ENCODE peak calls at places on chromosome 5, in seven cellular contexts. Z is cardiac muscle cell; O is tibial artery; T is upper lobe of right lung; M is esophagus squamous epithelium; U is CD8-positive, alpha-beta T cell; Q is left ventricle myocardium inferior. B is an unnamed sample.

GRCh38 chr5:1153428-1153827 is 41.6 kb upstream of the SLC12A7 start:
- DNase-seq in Q (no peak), Z (no peak), O (no peak), T (no peak), M (no peak), U (peak), B (no peak)

GRCh38 chr5:127184841-127185240 is 105.8 kb upstream of the MEGF10 start:
- DNase-seq in O (no peak), U (no peak), M (no peak), T (no peak), Q (no peak), Z (peak), B (no peak)

GRCh38 chr5:172713113-172713808 is 57.7 kb downstream of the DUSP1 start:
- DNase-seq in T (peak), U (peak), Q (peak), M (no peak), O (no peak), Z (peak), B (peak)

GRCh38 chr5:3180610-3181009 is 415.0 kb upstream of the IRX1 start:
- DNase-seq in M (no peak), O (no peak), U (no peak), T (no peak), Q (no peak), Z (no peak), B (no peak)

GRCh38 chr5:52777186-52777585 is 10.5 kb upstream of the ITGA1 start:
- DNase-seq in T (no peak), U (no peak), M (no peak), O (no peak), Z (no peak), Q (no peak), B (no peak)

GRCh38 chr5:35218981-35219380 is 11.3 kb downstream of the PRLR start:
- DNase-seq in Z (no peak), Q (no peak), U (no peak), T (no peak), M (no peak), O (no peak), B (no peak)

GRCh38 chr5:62354028-62354874 is 48.2 kb downstream of the KIF2A start:
- DNase-seq in U (peak), Z (peak), O (no peak), M (no peak), T (no peak), Q (no peak), B (no peak)

GRCh38 chr5:175468892-175469291 is 9.5 kb upstream of the SFXN1 start:
- DNase-seq in O (no peak), Z (no peak), M (no peak), Q (no peak), T (no peak), U (no peak), B (no peak)

GRCh38 chr5:17090839-17091238 is 126.6 kb upstream of the BASP1 start:
- DNase-seq in Q (no peak), Z (no peak), T (no peak), M (no peak), O (no peak), U (no peak), B (no peak)

GRCh38 chr5:91339053-91339710 is 43.9 kb downstream of the ARRDC3 start:
- DNase-seq in O (no peak), T (no peak), U (no peak), Q (no peak), Z (peak), M (no peak), B (no peak)

GRCh38 chr5:13816126-13816525 is 128.4 kb downstream of the DNAH5 start:
- DNase-seq in Z (no peak), Q (no peak), M (no peak), O (no peak), T (no peak), U (no peak), B (no peak)

GRCh38 chr5:150778517-150779396 is at the start of gene SMIM3:
- DNase-seq in Q (peak), O (peak), T (peak), Z (peak), M (no peak), U (peak), B (peak)

GRCh38 chr5:15737882-15738677 is 238.1 kb downstream of the FBXL7 start:
- DNase-seq in Q (no peak), T (no peak), U (no peak), M (no peak), Z (peak), O (no peak), B (no peak)

GRCh38 chr5:155293605-155294178 is 280.1 kb downstream of the KIF4B start:
- DNase-seq in O (no peak), Z (no peak), T (no peak), M (no peak), Q (no peak), U (no peak), B (no peak)

GRCh38 chr5:92364986-92365550 is 982.0 kb upstream of the ARRDC3 start:
- DNase-seq in M (no peak), Q (no peak), Z (peak), U (no peak), T (no peak), O (no peak), B (peak)

GRCh38 chr5:143261748-143262392 is 141.6 kb downstream of the NR3C1 start:
- DNase-seq in U (no peak), Z (peak), Q (no peak), O (no peak), M (no peak), T (no peak), B (no peak)

GRCh38 chr5:38641003-38641402 is 84.6 kb upstream of the LIFR start:
- DNase-seq in Q (no peak), M (no peak), O (no peak), U (no peak), Z (peak), T (no peak), B (no peak)

GRCh38 chr5:9401786-9402472 is 143.9 kb downstream of the SEMA5A start:
- DNase-seq in U (no peak), T (no peak), Q (no peak), Z (peak), M (no peak), O (no peak), B (no peak)

GRCh38 chr5:57298985-57299491 is 125.2 kb downstream of the GPBP1 start:
- DNase-seq in M (no peak), U (peak), Q (no peak), Z (peak), O (no peak), T (no peak), B (no peak)

GRCh38 chr5:62431735-62432617 is 19.4 kb downstream of the IPO11 start:
- DNase-seq in Z (peak), O (peak), Q (no peak), U (no peak), M (no peak), T (no peak), B (no peak)

GRCh38 chr5:86880344-86880743 is 262.6 kb downstream of the COX7C start:
- DNase-seq in M (no peak), O (no peak), Z (no peak), Q (no peak), T (no peak), U (no peak), B (no peak)

GRCh38 chr5:120697147-120697546 is 233.0 kb downstream of the PRR16 start:
- DNase-seq in U (no peak), Z (no peak), M (no peak), O (no peak), T (no peak), Q (no peak), B (no peak)

GRCh38 chr5:93681432-93681831 is 60.0 kb downstream of the POU5F2 start:
- DNase-seq in O (no peak), Z (no peak), M (no peak), Q (no peak), T (no peak), U (no peak), B (no peak)

GRCh38 chr5:179377421-179378115 is 32.3 kb upstream of the ADAMTS2 start:
- DNase-seq in Q (no peak), U (no peak), Z (no peak), O (no peak), M (no peak), T (no peak), B (no peak)

GRCh38 chr5:12272389-12272788 is 368.1 kb upstream of the CTNND2 start:
- DNase-seq in T (no peak), Z (no peak), Q (no peak), M (no peak), O (no peak), U (no peak), B (no peak)

GRCh38 chr5:179549973-179550510 is 312 bp upstream of the RUFY1 start:
- DNase-seq in T (no peak), U (no peak), M (peak), Z (no peak), O (peak), Q (no peak), B (peak)

GRCh38 chr5:132376694-132377641 is 7.5 kb downstream of the SLC22A5 start:
- DNase-seq in Z (no peak), M (no peak), Q (no peak), O (no peak), U (no peak), T (no peak), B (peak)

GRCh38 chr5:76084496-76085285 is 1.5 kb downstream of the SV2C start:
- DNase-seq in O (no peak), Z (peak), U (peak), T (peak), M (no peak), Q (no peak), B (no peak)

GRCh38 chr5:108339220-108339619 is 42.7 kb downstream of the FBXL17 start:
- DNase-seq in M (no peak), Q (no peak), T (no peak), U (no peak), Z (peak), O (no peak), B (no peak)

GRCh38 chr5:181142054-181142453 is 5.3 kb upstream of the OR2V2 start:
- DNase-seq in T (no peak), O (no peak), U (no peak), M (no peak), Q (no peak), Z (no peak), B (no peak)

GRCh38 chr5:148805323-148806290 is 20.8 kb upstream of the ADRB2 start:
- DNase-seq in M (no peak), U (no peak), T (no peak), O (no peak), Z (no peak), Q (peak), B (no peak)

DNA sequence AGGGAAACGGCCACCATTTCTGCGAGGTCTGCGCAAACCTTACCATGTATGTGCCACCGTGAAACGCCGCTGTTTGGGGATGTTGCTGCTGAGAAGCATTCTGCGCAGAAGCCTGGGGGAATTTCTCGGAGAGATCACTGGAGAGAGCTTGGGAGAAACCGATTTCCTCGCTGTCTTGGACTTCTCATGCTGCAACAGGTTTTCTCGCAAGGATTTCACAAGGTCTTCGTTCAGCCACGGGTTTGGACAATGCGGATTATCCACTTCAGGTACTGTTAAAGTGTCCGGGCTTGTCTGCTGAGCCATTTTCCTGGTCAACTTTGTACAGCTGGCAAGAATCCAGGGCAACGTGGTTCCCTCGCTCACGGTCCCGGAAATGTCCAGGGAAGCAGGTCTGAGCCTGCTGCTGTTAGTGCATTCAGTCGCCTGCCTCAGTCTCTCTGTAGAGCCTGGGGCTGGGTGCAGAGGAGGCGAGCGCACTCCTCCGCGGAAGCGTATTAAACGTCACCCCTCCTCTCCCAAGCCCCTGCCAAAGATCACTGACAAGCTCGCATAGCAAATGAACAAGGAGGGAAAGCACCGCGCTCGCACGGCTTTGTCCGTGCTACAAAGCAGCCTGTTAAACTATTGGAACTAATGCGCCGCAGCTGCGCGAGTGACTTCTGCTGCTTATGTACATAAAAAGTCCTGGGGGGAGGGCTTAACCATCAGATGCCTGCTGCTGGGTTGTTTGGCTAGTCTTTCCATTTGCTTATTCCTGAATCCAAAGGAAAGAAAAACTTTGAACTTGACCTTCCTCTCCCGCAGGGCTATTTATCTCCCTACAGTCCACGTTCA is 125.1 kb downstream of the PDE4D start:
- DNase-seq in T (peak), U (no peak), Q (peak), Z (peak), M (no peak), O (peak), B (no peak)
- H3K4me3 ChIP-seq in T (peak), U (no peak), Q (peak), Z (peak), M (peak), O (peak), B (peak)

DNA sequence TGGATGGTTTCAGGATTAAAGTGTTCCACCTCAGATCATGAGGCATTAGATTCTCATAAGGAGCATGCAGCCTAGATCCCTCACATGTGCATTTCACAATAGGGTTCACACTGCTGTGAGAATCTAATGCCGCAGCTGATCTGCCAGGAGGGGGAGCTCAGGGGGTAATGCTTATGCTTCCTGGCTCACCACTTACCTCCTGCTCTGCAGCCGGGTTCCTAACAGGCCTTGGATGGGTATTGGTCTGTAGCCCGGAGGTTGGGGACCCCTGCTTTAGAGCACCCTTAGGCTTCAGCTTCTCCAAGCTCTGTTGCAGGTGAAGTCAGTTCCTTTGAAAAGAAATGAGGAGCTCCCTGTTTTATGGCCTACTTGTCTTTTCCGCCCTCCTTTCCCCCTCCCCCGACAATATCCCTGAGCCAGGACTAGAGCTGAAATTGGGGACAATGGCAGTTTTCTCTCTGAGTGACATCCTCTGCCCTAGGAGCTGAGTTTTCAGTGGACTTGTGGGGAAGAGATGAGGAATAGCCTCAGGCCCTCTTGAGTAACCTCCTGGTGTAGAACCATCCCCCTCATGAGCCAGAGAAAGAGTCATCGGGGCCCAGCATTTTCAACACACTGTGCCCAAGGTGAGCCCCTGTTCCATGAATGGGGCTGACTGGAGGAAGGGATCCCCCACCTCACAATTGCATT is 16.2 kb upstream of the MAT2B start:
- DNase-seq in O (no peak), Z (peak), U (peak), Q (no peak), T (no peak), M (no peak), B (no peak)
- TF ChIP-seq CTCF in O (no peak), Z (peak), U (no peak), Q (no peak), T (no peak), M (no peak), B (no peak)

DNA sequence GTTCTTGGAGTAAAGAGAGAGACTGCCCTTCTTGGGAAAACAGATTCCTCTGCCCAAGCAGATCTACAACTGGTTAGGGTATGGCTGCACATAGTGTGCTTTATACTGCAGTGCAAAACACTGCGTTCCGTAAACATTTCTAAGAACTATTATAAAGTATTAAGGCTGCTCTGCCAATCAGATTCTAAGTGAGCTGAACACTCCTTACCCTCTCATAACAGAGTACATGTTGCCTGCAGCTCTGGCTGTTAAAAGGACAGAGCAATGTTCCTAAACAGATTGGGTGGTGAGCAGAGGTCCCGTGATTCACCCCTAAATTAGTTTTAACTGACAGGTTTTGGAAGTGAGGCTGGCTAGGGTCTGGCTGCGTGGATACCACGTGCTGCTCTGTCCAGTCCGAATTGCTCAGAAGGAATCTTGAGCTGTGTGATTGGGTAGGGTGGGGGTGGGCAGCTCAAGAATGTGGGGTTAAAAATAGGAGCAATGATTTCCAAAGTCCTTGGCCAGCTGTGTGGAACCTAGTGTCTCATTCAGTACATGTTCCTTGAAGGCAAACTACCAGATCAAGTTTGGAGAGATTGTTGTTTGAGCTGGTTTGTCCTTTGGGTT is 497.5 kb upstream of the CD180 start:
- DNase-seq in U (no peak), Q (peak), M (no peak), O (peak), T (peak), Z (peak), B (no peak)
- H3K27ac ChIP-seq in U (no peak), Q (peak), M (peak), O (peak), T (peak), Z (peak), B (no peak)

GRCh38 chr5:169974121-169974770 is 6.0 kb downstream of the INSYN2B start:
- DNase-seq in T (no peak), M (no peak), O (no peak), Z (no peak), U (no peak), Q (no peak), B (no peak)

GRCh38 chr5:169979871-169980270 is 424 bp downstream of the INSYN2B start:
- DNase-seq in M (no peak), U (no peak), Z (no peak), T (no peak), Q (no peak), O (no peak), B (no peak)

GRCh38 chr5:169980418-169981053 is at the start of gene INSYN2B:
- DNase-seq in M (no peak), Q (peak), T (no peak), U (no peak), Z (peak), O (peak), B (peak)

GRCh38 chr5:169978744-169979143 is 1.6 kb downstream of the INSYN2B start:
- DNase-seq in M (no peak), Z (no peak), O (no peak), T (no peak), U (no peak), Q (no peak), B (no peak)
- H3K4me3 ChIP-seq in M (no peak), Z (no peak), O (no peak), T (no peak), U (no peak), Q (peak), B (peak)

B was measured in dorsolateral prefrontal cortex.